ENCODE peak calls at places on chromosomes 5 and 9, in ten cellular contexts. N, M, G, L, I, B, Q, K, W and X are unnamed samples.
A peak's percentile ranks its signal among the peaks of the same experiment; 100 is the strongest.

GRCh38 chr9:16031971-16032370 is 479.1 kb downstream of the CCDC171 start:
- DNase-seq in M (no peak), K (no peak), G (no peak), I (no peak), L (no peak), N (no peak), W (peak; percentile 9), B (peak; percentile 58), Q (peak; percentile 28), X (no peak)

GRCh38 chr9:116907989-116908388 is 220.9 kb downstream of the TRIM32 start:
- DNase-seq in I (no peak), M (no peak), K (no peak), Q (no peak), L (no peak), B (no peak), W (no peak), G (no peak), N (no peak), X (no peak)

GRCh38 chr9:15018238-15018637 is 108.0 kb upstream of the FREM1 start:
- DNase-seq in N (no peak), I (no peak), B (no peak), M (no peak), L (no peak), Q (no peak), K (no peak), G (no peak), W (no peak), X (no peak)

GRCh38 chr5:164051745-164052144 is 546.3 kb downstream of the MAT2B start:
- DNase-seq in G (peak; percentile 51), I (no peak), K (no peak), B (no peak), W (no peak), M (peak; percentile 25), Q (peak; percentile 47), N (no peak), L (no peak), X (peak; percentile 28)

GRCh38 chr9:129282308-129283211 is 104.5 kb upstream of the IER5L start:
- DNase-seq in N (peak; percentile 56), W (no peak), Q (no peak), G (no peak), M (no peak), L (no peak), B (no peak), I (no peak), K (no peak), X (no peak)

GRCh38 chr9:5493597-5494511 is 16.5 kb upstream of the PDCD1LG2 start:
- DNase-seq in B (peak; percentile 73), G (peak; percentile 49), I (peak; percentile 43), N (peak; percentile 71), W (no peak), M (peak; percentile 84), L (peak; percentile 54), Q (peak; percentile 82), K (peak; percentile 24), X (peak; percentile 82)

GRCh38 chr9:69014013-69014412 is at the start of gene PRKACG:
- DNase-seq in W (no peak), G (no peak), N (no peak), Q (no peak), M (no peak), B (no peak), L (no peak), I (no peak), K (no peak), X (no peak)

GRCh38 chr5:132389453-132390286 is 20.2 kb downstream of the SLC22A5 start:
- DNase-seq in B (peak; percentile 99), L (peak; percentile 99), K (no peak), Q (peak; percentile 96), I (peak; percentile 25), M (peak; percentile 98), N (peak; percentile 90), G (peak; percentile 99), W (peak; percentile 88), X (peak; percentile 97)

GRCh38 chr9:135554718-135555117 is 6.8 kb upstream of the PAEP start:
- DNase-seq in N (no peak), M (no peak), G (peak; percentile 24), L (no peak), W (no peak), K (no peak), I (no peak), B (no peak), Q (no peak), X (no peak)

GRCh38 chr9:134930404-134930803 is 12.7 kb upstream of the FCN1 start:
- DNase-seq in K (peak; percentile 98), Q (no peak), N (no peak), M (no peak), G (no peak), B (no peak), I (no peak), L (no peak), W (no peak), X (no peak)

GRCh38 chr9:7056237-7056636 is 298.5 kb downstream of the KDM4C start:
- DNase-seq in W (no peak), K (no peak), M (no peak), Q (no peak), B (no peak), N (no peak), L (no peak), G (no peak), I (no peak), X (no peak)

GRCh38 chr5:136631176-136631575 is 265.8 kb upstream of the TRPC7 start:
- DNase-seq in B (no peak), K (no peak), Q (peak; percentile 41), W (no peak), G (no peak), N (no peak), I (no peak), L (no peak), M (no peak), X (no peak)

GRCh38 chr5:149583394-149583793 is 2.1 kb downstream of the ARHGEF37 start:
- DNase-seq in W (no peak), K (no peak), I (no peak), G (peak; percentile 75), L (no peak), M (peak; percentile 62), B (peak; percentile 30), Q (peak; percentile 23), N (no peak), X (no peak)

GRCh38 chr5:147483961-147484707 is 25.7 kb downstream of the DPYSL3 start:
- DNase-seq in N (peak; percentile 85), I (no peak), K (no peak), B (peak; percentile 100), Q (peak; percentile 68), W (no peak), M (peak; percentile 97), G (peak; percentile 92), L (peak; percentile 99), X (peak; percentile 82)
- H3K4me3 ChIP-seq in N (no peak overlapping the region), I (no peak overlapping the region), K (no peak overlapping the region), B (peak overlapping the region; percentile 16), Q (no peak overlapping the region), W (no peak overlapping the region), M (peak overlapping the region; percentile 38), G (peak overlapping the region; percentile 38), L (no peak overlapping the region), X (no peak overlapping the region)

GRCh38 chr9:127773245-127773644 is 5.2 kb downstream of the SH2D3C start:
- DNase-seq in M (no peak), I (no peak), B (no peak), G (no peak), K (no peak), N (no peak), Q (no peak), L (no peak), W (no peak), X (no peak)

GRCh38 chr9:127772603-127773002 is 5.9 kb downstream of the SH2D3C start:
- DNase-seq in B (no peak), I (no peak), W (no peak), G (no peak), Q (no peak), L (no peak), K (no peak), M (no peak), N (no peak), X (no peak)

GRCh38 chr9:127770905-127771569 is 7.4 kb downstream of the SH2D3C start:
- DNase-seq in W (peak; percentile 100), G (peak; percentile 97), I (peak; percentile 96), K (peak; percentile 97), N (peak; percentile 99), B (peak; percentile 94), L (peak; percentile 67), Q (peak; percentile 99), M (peak; percentile 96), X (peak; percentile 94)

GRCh38 chr9:127769985-127770904 is 8.2 kb downstream of the SH2D3C start:
- DNase-seq in N (no peak), I (no peak), Q (no peak), M (no peak), B (no peak), L (no peak), G (no peak), W (no peak), K (no peak), X (no peak)

DNA sequence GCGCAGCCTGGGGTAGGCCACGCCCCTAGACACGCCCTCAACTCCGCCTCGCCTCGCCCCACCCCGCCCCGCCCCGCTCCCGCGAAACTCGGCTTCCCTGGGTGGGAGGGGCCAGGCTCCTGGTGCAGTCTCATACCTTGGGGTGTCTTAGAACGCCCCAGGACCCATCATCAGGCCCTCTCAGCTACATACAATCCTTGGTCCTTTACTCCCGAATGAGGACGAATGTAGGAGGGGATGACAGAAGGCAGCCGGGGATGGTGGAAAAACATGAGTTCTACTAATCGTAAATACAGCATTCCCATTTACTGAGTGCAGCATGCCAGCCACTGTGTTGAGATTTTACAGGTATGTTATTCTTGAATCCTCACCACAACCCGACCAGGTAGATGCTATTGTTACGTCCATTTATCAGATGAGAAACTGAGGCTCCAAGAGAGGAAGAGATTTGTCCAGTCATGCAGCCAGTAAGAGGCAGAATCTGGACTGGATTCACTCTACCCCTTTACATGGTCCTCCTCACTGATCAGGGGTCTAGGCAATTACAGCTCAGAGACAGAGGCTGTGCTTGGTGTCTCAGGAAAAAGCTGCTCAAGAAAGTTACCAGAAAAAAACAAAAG is 6.8 kb downstream of the SH2D3C start:
- DNase-seq in L (no peak), M (no peak), I (no peak), N (no peak), B (no peak), Q (no peak), G (no peak), W (no peak), K (no peak), X (no peak)
- H3K4me3 ChIP-seq in L (peak overlapping the region; percentile 47), M (peak overlapping the region; percentile 29), I (peak overlapping the region; percentile 55), N (peak overlapping the region; percentile 64), B (peak overlapping the region; percentile 56), Q (peak overlapping the region; percentile 58), G (peak overlapping the region; percentile 78), W (peak overlapping the region; percentile 36), K (peak overlapping the region; percentile 69), X (peak overlapping the region; percentile 53)

GRCh38 chr9:126343271-126343700 is 16.7 kb downstream of the MVB12B start:
- DNase-seq in N (no peak), G (no peak), I (no peak), L (no peak), K (no peak), Q (no peak), M (no peak), W (no peak), B (no peak), X (no peak)
- H3K4me3 ChIP-seq in N (no peak overlapping the region), G (no peak overlapping the region), I (no peak overlapping the region), L (no peak overlapping the region), K (no peak overlapping the region), Q (no peak overlapping the region), M (no peak overlapping the region), W (no peak overlapping the region), B (no peak overlapping the region), X (no peak overlapping the region)

DNA sequence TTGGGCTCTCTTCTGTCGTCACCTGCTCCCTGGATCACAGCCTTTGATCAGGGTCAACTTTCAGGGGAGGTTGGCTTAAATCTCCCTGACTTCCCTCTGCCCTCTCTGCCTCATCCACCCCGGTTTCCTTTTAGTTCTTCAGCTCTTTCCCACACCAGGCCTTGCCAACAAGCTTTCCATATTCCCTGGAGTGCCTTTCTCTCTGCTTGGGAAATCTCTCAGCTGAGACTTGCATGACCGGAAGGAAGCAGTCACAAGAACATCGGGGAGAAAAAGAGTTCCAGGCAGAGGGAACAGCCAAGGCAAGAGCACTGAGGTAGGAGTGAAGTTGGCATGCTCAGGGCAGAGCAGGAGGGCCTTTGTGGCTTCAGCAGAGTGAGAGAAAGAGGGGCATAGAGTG is 88.4 kb upstream of the HSPA9 start:
- DNase-seq in K (no peak), B (no peak), N (peak; percentile 25), G (no peak), M (no peak), I (no peak), Q (no peak), W (no peak), L (no peak), X (no peak)
- H3K4me3 ChIP-seq in K (no peak overlapping the region), B (no peak overlapping the region), N (no peak overlapping the region), G (no peak overlapping the region), M (no peak overlapping the region), I (no peak overlapping the region), Q (no peak overlapping the region), W (no peak overlapping the region), L (no peak overlapping the region), X (no peak overlapping the region)